ENCODE peak calls at places on chromosome 6, in seven cellular contexts. One of them, this sample, is unnamed.

GRCh38 chr6:49003348-49003747 is 459.7 kb downstream of the MMUT start:
- DNase-seq in KG1: no peak
- DNase-seq in GF-D8: no peak
- DNase-seq in HL-60: no peak
- DNase-seq in naive thymus-derived CD4-positive, alpha-beta T cell: no peak
- DNase-seq in T1000: no peak
- DNase-seq in erythroblast: no peak
- DNase-seq in this sample: no peak

GRCh38 chr6:106476326-106477105 is 116.0 kb downstream of the CRYBG1 start:
- DNase-seq in KG1: no peak
- DNase-seq in GF-D8: no peak
- DNase-seq in HL-60: no peak
- DNase-seq in naive thymus-derived CD4-positive, alpha-beta T cell: no peak
- DNase-seq in T1000: no peak
- DNase-seq in erythroblast: no peak
- DNase-seq in this sample: no peak

GRCh38 chr6:150301871-150302800 is 66.7 kb upstream of the IYD start:
- DNase-seq in KG1: no peak
- DNase-seq in GF-D8: no peak
- DNase-seq in HL-60: no peak
- DNase-seq in naive thymus-derived CD4-positive, alpha-beta T cell: no peak
- DNase-seq in T1000: no peak
- DNase-seq in erythroblast: no peak
- DNase-seq in this sample: no peak

GRCh38 chr6:166485651-166486535 is 100.6 kb downstream of the RAMACL start:
- DNase-seq in KG1: no peak
- DNase-seq in GF-D8: no peak
- DNase-seq in HL-60: no peak
- DNase-seq in naive thymus-derived CD4-positive, alpha-beta T cell: no peak
- DNase-seq in T1000: no peak
- DNase-seq in erythroblast: no peak
- DNase-seq in this sample: no peak

GRCh38 chr6:3352678-3353077 is 93.9 kb downstream of the PSMG4 start:
- DNase-seq in KG1: no peak
- DNase-seq in GF-D8: no peak
- DNase-seq in HL-60: no peak
- DNase-seq in naive thymus-derived CD4-positive, alpha-beta T cell: no peak
- DNase-seq in T1000: no peak
- DNase-seq in erythroblast: no peak
- DNase-seq in this sample: no peak

GRCh38 chr6:67016921-67017460 is 1310.0 kb upstream of the EYS start:
- DNase-seq in KG1: no peak
- DNase-seq in GF-D8: no peak
- DNase-seq in HL-60: no peak
- DNase-seq in naive thymus-derived CD4-positive, alpha-beta T cell: no peak
- DNase-seq in T1000: no peak
- DNase-seq in erythroblast: no peak
- DNase-seq in this sample: no peak

GRCh38 chr6:144036064-144036873 is 28.2 kb upstream of the PLAGL1 start:
- DNase-seq in KG1: peak; percentile 69
- DNase-seq in GF-D8: peak; percentile 55
- DNase-seq in HL-60: peak; percentile 16
- DNase-seq in naive thymus-derived CD4-positive, alpha-beta T cell: no peak
- DNase-seq in T1000: no peak
- DNase-seq in erythroblast: peak; percentile 39
- DNase-seq in this sample: no peak

GRCh38 chr6:34021001-34021838 is 124.7 kb downstream of the GRM4 start:
- DNase-seq in KG1: no peak
- DNase-seq in GF-D8: no peak
- DNase-seq in HL-60: no peak
- DNase-seq in naive thymus-derived CD4-positive, alpha-beta T cell: no peak
- DNase-seq in T1000: no peak
- DNase-seq in erythroblast: no peak
- DNase-seq in this sample: no peak

GRCh38 chr6:148530394-148530923 is 187.8 kb downstream of the SASH1 start:
- DNase-seq in KG1: no peak
- DNase-seq in GF-D8: no peak
- DNase-seq in HL-60: no peak
- DNase-seq in naive thymus-derived CD4-positive, alpha-beta T cell: no peak
- DNase-seq in T1000: no peak
- DNase-seq in erythroblast: peak; percentile 46
- DNase-seq in this sample: no peak

GRCh38 chr6:13635948-13636658 is 21.0 kb downstream of the NOL7 start:
- DNase-seq in KG1: no peak
- DNase-seq in GF-D8: peak; percentile 71
- DNase-seq in HL-60: no peak
- DNase-seq in naive thymus-derived CD4-positive, alpha-beta T cell: no peak
- DNase-seq in T1000: no peak
- DNase-seq in erythroblast: no peak
- DNase-seq in this sample: no peak

GRCh38 chr6:27332692-27333641 is 20.9 kb upstream of the POM121L2 start:
- DNase-seq in KG1: peak; percentile 87
- DNase-seq in GF-D8: no peak
- DNase-seq in HL-60: no peak
- DNase-seq in naive thymus-derived CD4-positive, alpha-beta T cell: peak; percentile 73
- DNase-seq in T1000: no peak
- DNase-seq in erythroblast: peak; percentile 52
- DNase-seq in this sample: peak; percentile 59

GRCh38 chr6:122789862-122790739 is 1.0 kb downstream of the SMPDL3A start:
- DNase-seq in KG1: no peak
- DNase-seq in GF-D8: no peak
- DNase-seq in HL-60: peak; percentile 25
- DNase-seq in naive thymus-derived CD4-positive, alpha-beta T cell: no peak
- DNase-seq in T1000: no peak
- DNase-seq in erythroblast: no peak
- DNase-seq in this sample: no peak

GRCh38 chr6:293185-294174 is 1.2 kb downstream of the DUSP22 start:
- DNase-seq in KG1: no peak
- DNase-seq in GF-D8: no peak
- DNase-seq in HL-60: no peak
- DNase-seq in naive thymus-derived CD4-positive, alpha-beta T cell: no peak
- DNase-seq in T1000: no peak
- DNase-seq in erythroblast: no peak
- DNase-seq in this sample: no peak

GRCh38 chr6:78324213-78324612 is 543.1 kb upstream of the IRAK1BP1 start:
- DNase-seq in KG1: no peak
- DNase-seq in GF-D8: no peak
- DNase-seq in HL-60: no peak
- DNase-seq in naive thymus-derived CD4-positive, alpha-beta T cell: no peak
- DNase-seq in T1000: no peak
- DNase-seq in erythroblast: no peak
- DNase-seq in this sample: no peak

GRCh38 chr6:7513534-7513933 is 27.9 kb upstream of the DSP start:
- DNase-seq in KG1: no peak
- DNase-seq in GF-D8: no peak
- DNase-seq in HL-60: no peak
- DNase-seq in naive thymus-derived CD4-positive, alpha-beta T cell: no peak
- DNase-seq in T1000: no peak
- DNase-seq in erythroblast: no peak
- DNase-seq in this sample: no peak

GRCh38 chr6:96104910-96105309 is 89.1 kb downstream of the FUT9 start:
- DNase-seq in KG1: no peak
- DNase-seq in GF-D8: no peak
- DNase-seq in HL-60: no peak
- DNase-seq in naive thymus-derived CD4-positive, alpha-beta T cell: no peak
- DNase-seq in T1000: no peak
- DNase-seq in erythroblast: no peak
- DNase-seq in this sample: no peak